ENCODE peak calls at places on chromosomes 12 and 14, in five cellular contexts. E is WERI-Rb-1, V is endothelial cell of umbilical vein, B is Karpas-422, K is heart right ventricle. H is an unnamed sample. For H3K36me3, the result is how much of the 10 kb centered on the place peaks cover.

GRCh38 chr14:96001866-96002510 is 37.2 kb upstream of the C14orf132 start:
- DNase-seq in E (peak), V (no peak), B (no peak), K (no peak), H (no peak)

GRCh38 chr12:82517027-82517426 is 158.7 kb downstream of the METTL25 start:
- DNase-seq in E (peak), V (no peak), B (peak), K (no peak), H (no peak)

GRCh38 chr12:50960130-50960529 is 7.8 kb downstream of the HIGD1C start:
- DNase-seq in E (no peak), V (no peak), B (no peak), K (no peak), H (no peak)

GRCh38 chr14:54881761-54882401 is 20.7 kb downstream of the GCH1 start:
- DNase-seq in E (no peak), V (peak), B (peak), K (no peak), H (no peak)

GRCh38 chr14:66477567-66477966 is 8.6 kb upstream of the CCDC196 start:
- DNase-seq in E (no peak), V (no peak), B (peak), K (no peak), H (no peak)

GRCh38 chr12:47783024-47783755 is 10.2 kb downstream of the SLC48A1 start:
- DNase-seq in E (no peak), V (no peak), B (no peak), K (no peak), H (no peak)

GRCh38 chr12:64036414-64036813 is 185.7 kb downstream of the KICS2 start:
- DNase-seq in E (no peak), V (no peak), B (no peak), K (no peak), H (no peak)

GRCh38 chr12:68358532-68359485 is 26.6 kb upstream of the MDM1 start:
- DNase-seq in E (peak), V (peak), B (peak), K (no peak), H (peak)

GRCh38 chr12:46874642-46875041 is 48.8 kb upstream of the SLC38A4 start:
- DNase-seq in E (no peak), V (peak), B (no peak), K (peak), H (no peak)

GRCh38 chr12:24393105-24393504 is 443.6 kb upstream of the SOX5 start:
- DNase-seq in E (peak), V (no peak), B (peak), K (no peak), H (no peak)

GRCh38 chr12:75852143-75852542 is 179.4 kb downstream of the PHLDA1 start:
- DNase-seq in E (no peak), V (no peak), B (no peak), K (no peak), H (no peak)

GRCh38 chr12:9365296-9365695 is 157.1 kb upstream of the PZP start:
- DNase-seq in E (no peak), V (no peak), B (no peak), K (no peak), H (no peak)

GRCh38 chr14:55804198-55804553 is 224.2 kb downstream of the KTN1 start:
- DNase-seq in E (no peak), V (no peak), B (no peak), K (no peak), H (no peak)

GRCh38 chr12:69023840-69024239 is 90.9 kb upstream of the CPM start:
- DNase-seq in E (no peak), V (no peak), B (no peak), K (no peak), H (no peak)

GRCh38 chr12:56041579-56042429 is at the start of gene RPS26:
- DNase-seq in E (peak), V (peak), B (peak), K (peak), H (peak)

GRCh38 chr12:56042430-56043203 is 899 bp downstream of the RPS26 start:
- DNase-seq in E (no peak), V (no peak), B (peak), K (no peak), H (no peak)

GRCh38 chr12:56040151-56040550 is 1.6 kb upstream of the RPS26 start:
- DNase-seq in E (no peak), V (no peak), B (no peak), K (no peak), H (no peak)

GRCh38 chr12:56038022-56038665 is 3.6 kb upstream of the RPS26 start:
- DNase-seq in E (no peak), V (no peak), B (no peak), K (no peak), H (no peak)

DNA sequence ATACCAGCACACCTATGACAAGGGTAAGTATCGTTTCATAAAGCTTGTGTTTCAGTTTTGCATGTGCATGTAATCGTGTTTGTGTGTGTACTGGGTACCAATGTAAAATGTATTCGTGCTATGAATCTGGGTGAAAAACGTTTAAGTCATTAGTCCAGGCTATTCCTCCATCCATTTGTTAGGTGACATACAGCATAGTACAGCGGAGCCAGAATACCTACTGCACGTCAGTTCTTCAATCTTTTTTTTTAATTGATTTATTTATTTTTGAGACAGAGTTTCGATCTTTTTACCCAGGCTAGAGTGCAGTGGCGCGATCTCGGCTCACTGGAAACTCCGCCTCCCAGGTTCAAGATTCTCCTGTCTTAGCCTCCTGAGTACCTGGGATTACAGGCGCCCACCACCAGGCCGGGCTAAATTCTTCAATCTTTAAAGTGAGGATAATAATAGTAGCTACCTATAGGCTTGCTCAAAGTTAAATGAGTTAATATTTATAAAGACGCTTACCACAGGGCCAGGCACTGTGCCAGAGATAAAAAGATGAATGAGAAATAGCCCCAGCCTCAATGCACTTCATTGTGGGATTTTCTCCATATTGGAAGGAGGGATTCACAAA is 647 bp upstream of the RPS26 start:
- DNase-seq in E (peak), V (no peak), B (no peak), K (no peak), H (no peak)
- H3K36me3 ChIP-seq in E (under half), V (under half), B (under half), K (under half), H (under half)

DNA sequence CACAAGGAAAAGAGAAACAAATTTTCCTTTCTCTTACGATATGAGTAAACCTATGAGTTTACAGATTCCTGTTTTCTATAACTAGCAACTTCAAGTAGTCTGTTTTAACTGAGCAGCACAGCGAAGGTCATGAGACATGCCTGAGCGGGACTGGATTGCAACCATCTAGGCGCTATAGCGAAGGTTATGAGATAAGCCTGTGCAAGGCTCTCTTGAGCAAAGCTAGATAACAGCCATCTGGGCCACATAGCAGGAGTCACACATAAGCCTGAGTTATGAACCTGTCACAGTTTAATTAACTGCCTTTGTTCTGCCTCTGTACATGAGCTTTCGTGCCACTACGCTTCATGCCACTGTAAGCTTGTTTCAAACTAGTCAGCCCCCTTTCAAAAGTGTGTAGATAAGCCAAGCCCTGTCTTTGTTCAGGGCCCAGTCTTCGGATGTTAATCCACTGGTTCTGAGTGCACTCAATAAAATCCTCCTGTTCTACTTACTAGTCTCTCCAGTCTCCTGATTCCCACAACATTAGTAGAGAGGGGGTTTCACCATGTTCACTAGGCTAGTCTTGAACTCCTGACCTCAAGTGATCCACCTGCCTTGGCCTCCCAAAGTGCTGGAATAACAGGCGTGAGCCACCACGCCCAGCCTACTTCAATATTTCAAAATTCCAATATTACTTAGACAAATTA is 47.1 kb downstream of the SEC23A start:
- DNase-seq in E (no peak), V (no peak), B (peak), K (no peak), H (no peak)
- H3K36me3 ChIP-seq in E (under half), V (under half), B (half or more), K (under half), H (under half)

GRCh38 chr12:123696209-123696608 is 15.9 kb upstream of the ATP6V0A2 start:
- DNase-seq in E (no peak), V (no peak), B (no peak), K (no peak), H (no peak)
- H3K36me3 ChIP-seq in E (under half), V (under half), B (under half), K (under half), H (under half)

DNA sequence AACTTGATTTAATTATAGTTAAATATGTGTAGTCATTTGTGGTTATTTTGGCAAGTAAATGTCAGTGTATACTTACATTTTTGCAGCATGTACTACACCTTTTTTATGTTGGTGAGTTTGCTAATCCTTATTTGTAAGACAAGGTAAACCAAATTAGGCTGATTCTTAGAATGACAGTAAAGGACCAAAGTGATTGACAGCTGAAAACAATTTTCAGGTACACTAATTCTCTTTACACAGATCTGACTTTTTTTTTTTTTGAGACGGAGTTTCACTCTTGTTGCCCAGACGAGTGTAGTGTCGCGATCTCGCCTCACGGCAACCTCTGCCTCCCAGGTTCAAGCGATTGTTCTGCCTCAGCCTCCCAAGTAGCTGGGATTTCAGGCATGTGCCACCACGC is 8.4 kb downstream of the SLC25A3 start:
- DNase-seq in E (no peak), V (no peak), B (no peak), K (no peak), H (no peak)
- H3K36me3 ChIP-seq in E (half or more), V (under half), B (half or more), K (under half), H (under half)

DNA sequence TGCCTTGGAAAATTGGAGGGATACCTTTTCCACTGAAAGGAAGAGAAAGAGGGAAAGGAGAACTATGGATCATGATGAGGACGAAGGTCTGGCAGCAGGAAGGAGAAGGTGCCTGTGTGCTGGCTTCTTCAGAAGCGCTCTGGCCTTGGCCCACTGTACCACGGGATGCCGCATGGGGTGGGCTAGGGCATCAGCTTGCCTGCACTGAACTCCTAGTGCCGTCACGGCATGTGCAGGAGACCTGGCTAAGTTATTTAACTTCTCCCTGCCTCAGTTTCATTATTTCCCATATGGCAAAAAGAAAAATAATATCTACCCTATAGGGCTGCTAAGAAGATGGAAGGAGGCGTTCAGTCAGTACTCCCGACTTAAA is 28.1 kb downstream of the FBXO21 start:
- DNase-seq in E (no peak), V (no peak), B (no peak), K (no peak), H (no peak)
- H3K36me3 ChIP-seq in E (half or more), V (under half), B (half or more), K (under half), H (half or more)

GRCh38 chr12:293199-293598 is 30.6 kb upstream of the SLC6A13 start:
- DNase-seq in E (no peak), V (no peak), B (no peak), K (no peak), H (no peak)
- H3K36me3 ChIP-seq in E (half or more), V (under half), B (half or more), K (under half), H (half or more)